ENCODE peak calls at places on chromosomes 13 and 19, in eight cellular contexts. Z is small intestine, Q is stomach, D is BE2C, J is transverse colon, S is tibial artery, C is adrenal gland, G is heart right ventricle. H is an unnamed sample. For H3K9me3, the result is how much of the 10 kb centered on the place peaks cover.

GRCh38 chr19:40365613-40366401 is 17.3 kb downstream of the PLD3 start:
- DNase-seq in S (peak), Q (peak), J (peak), D (peak), C (peak), G (peak), Z (peak), H (peak)

GRCh38 chr13:36915891-36916640 is 4.0 kb downstream of the SMAD9 start:
- DNase-seq in S (no peak), J (no peak), Z (no peak), C (no peak), G (no peak), D (peak), Q (no peak), H (no peak)

GRCh38 chr13:114140909-114141255 is 8.5 kb upstream of the RASA3 start:
- DNase-seq in G (no peak), S (peak), Q (no peak), D (no peak), J (no peak), Z (no peak), C (no peak), H (no peak)

GRCh38 chr19:16615788-16616187 is 12.2 kb downstream of the MED26 start:
- DNase-seq in J (no peak), D (no peak), C (no peak), S (no peak), Q (no peak), G (no peak), Z (no peak), H (no peak)

GRCh38 chr13:103039183-103039582 is 27.0 kb downstream of the SLC10A2 start:
- DNase-seq in G (no peak), D (no peak), Q (no peak), Z (no peak), C (no peak), J (no peak), S (no peak), H (no peak)

GRCh38 chr19:49217382-49217781 is 59.8 kb downstream of the TRPM4 start:
- DNase-seq in C (no peak), S (no peak), Q (no peak), J (no peak), G (peak), Z (no peak), D (no peak), H (no peak)

GRCh38 chr13:49097374-49097773 is 121.7 kb downstream of the FNDC3A start:
- DNase-seq in C (no peak), Z (no peak), Q (no peak), D (peak), J (no peak), S (no peak), G (no peak), H (no peak)

GRCh38 chr13:95317037-95317989 is 16.1 kb upstream of the ABCC4 start:
- DNase-seq in G (no peak), J (no peak), S (no peak), C (no peak), Q (no peak), D (no peak), Z (no peak), H (peak)

GRCh38 chr19:50555447-50556235 is 12.6 kb downstream of the LRRC4B start:
- DNase-seq in C (no peak), Z (no peak), S (no peak), G (peak), D (peak), J (no peak), Q (no peak), H (peak)

GRCh38 chr19:17456127-17456526 is 4.6 kb downstream of the NXNL1 start:
- DNase-seq in G (no peak), Q (no peak), D (no peak), J (no peak), Z (no peak), C (no peak), S (no peak), H (no peak)

GRCh38 chr19:34172661-34173144 is 399 bp downstream of the LSM14A start:
- DNase-seq in J (peak), G (no peak), Z (no peak), Q (no peak), D (no peak), S (no peak), C (no peak), H (peak)

GRCh38 chr19:29505034-29505824 is 20.6 kb upstream of the VSTM2B start:
- DNase-seq in G (no peak), S (peak), C (no peak), J (no peak), Z (no peak), Q (no peak), D (no peak), H (no peak)

GRCh38 chr19:15299568-15300409 is 32.5 kb downstream of the BRD4 start:
- DNase-seq in G (no peak), C (no peak), S (no peak), Z (no peak), Q (no peak), D (no peak), J (no peak), H (no peak)

GRCh38 chr13:46354143-46355087 is 32.6 kb downstream of the RUBCNL start:
- DNase-seq in J (no peak), G (no peak), S (no peak), D (no peak), C (no peak), Z (no peak), Q (no peak), H (no peak)

GRCh38 chr13:33918199-33918932 is 100.4 kb downstream of the RFC3 start:
- DNase-seq in D (no peak), Z (no peak), Q (no peak), G (no peak), S (no peak), C (peak), J (no peak), H (no peak)

GRCh38 chr19:51016798-51017683 is 2.5 kb downstream of the KLK10 start:
- DNase-seq in Q (peak), G (peak), J (peak), D (peak), C (peak), Z (no peak), S (no peak), H (peak)

GRCh38 chr19:52570005-52570861 is at the start of gene ZNF701:
- DNase-seq in S (peak), C (peak), Z (peak), D (peak), J (peak), Q (peak), G (peak), H (peak)

GRCh38 chr13:30114586-30115256 is 192.6 kb downstream of the KATNAL1 start:
- DNase-seq in J (peak), Z (peak), S (peak), C (peak), G (peak), Q (peak), D (peak), H (peak)
- H3K4me3 ChIP-seq in J (peak), Z (peak), S (peak), C (peak), G (peak), Q (peak), D (peak), H (peak)

GRCh38 chr19:5041168-5042038 is 72.5 kb downstream of the KDM4B start:
- DNase-seq in Q (no peak), G (no peak), S (no peak), Z (no peak), D (no peak), J (no peak), C (no peak), H (no peak)

GRCh38 chr19:5045015-5045414 is 76.1 kb downstream of the KDM4B start:
- DNase-seq in S (no peak), Z (no peak), Q (no peak), J (no peak), D (no peak), C (no peak), G (no peak), H (no peak)

GRCh38 chr19:5039642-5040543 is 71.0 kb downstream of the KDM4B start:
- DNase-seq in Z (no peak), C (no peak), J (no peak), G (no peak), Q (no peak), D (no peak), S (no peak), H (no peak)

GRCh38 chr19:5040544-5041167 is 71.7 kb downstream of the KDM4B start:
- DNase-seq in Z (no peak), J (no peak), D (no peak), C (no peak), G (no peak), Q (no peak), S (no peak), H (no peak)

GRCh38 chr19:5042556-5042955 is 73.6 kb downstream of the KDM4B start:
- DNase-seq in C (no peak), G (no peak), Q (no peak), S (no peak), J (no peak), D (no peak), Z (no peak), H (no peak)
- H3K9me3 ChIP-seq in C (under half), G (under half), Q (under half), S (under half), J (under half), D (under half), Z (under half), H (under half)

GRCh38 chr19:9622531-9622930 is 1.5 kb upstream of the ZNF561 start:
- DNase-seq in Z (no peak), S (no peak), D (no peak), J (no peak), Q (no peak), G (no peak), C (no peak), H (no peak)
- H3K4me3 ChIP-seq in Z (no peak), S (no peak), D (no peak), J (no peak), Q (no peak), G (no peak), C (no peak), H (no peak)

GRCh38 chr19:12425501-12426274 is 15.1 kb downstream of the ZNF443 start:
- DNase-seq in Z (no peak), J (no peak), S (no peak), G (no peak), Q (no peak), D (no peak), C (no peak), H (no peak)
- H3K9me3 ChIP-seq in Z (under half), J (under half), S (under half), G (under half), Q (under half), D (under half), C (under half), H (under half)

GRCh38 chr19:11322269-11323024 is 17.0 kb downstream of the RAB3D start:
- DNase-seq in Q (no peak), D (no peak), Z (no peak), J (no peak), G (no peak), C (no peak), S (no peak), H (no peak)
- H3K4me3 ChIP-seq in Q (no peak), D (no peak), Z (no peak), J (no peak), G (no peak), C (no peak), S (no peak), H (no peak)

DNA sequence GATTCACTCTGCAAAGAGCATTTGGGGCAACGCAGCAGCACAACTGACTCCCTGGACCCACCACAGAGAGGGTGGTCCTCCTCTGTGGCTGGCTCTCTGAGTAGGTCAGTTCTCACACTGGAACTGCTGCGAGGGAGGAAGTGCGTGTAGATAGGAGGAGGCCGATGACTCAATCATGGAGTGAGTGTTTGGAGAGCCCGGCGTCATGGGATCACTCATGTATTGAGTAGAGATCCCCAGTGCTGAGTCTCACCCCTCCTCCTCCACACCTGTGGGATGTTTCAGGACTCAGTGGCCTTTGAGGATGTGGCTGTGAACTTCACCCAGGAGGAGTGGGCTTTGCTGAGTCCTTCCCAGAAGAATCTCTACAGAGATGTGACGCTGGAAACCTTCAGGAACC is 8.9 kb downstream of the ZNF101 start:
- DNase-seq in Z (no peak), G (no peak), J (no peak), S (peak), C (peak), D (no peak), Q (no peak), H (peak)
- H3K9me3 ChIP-seq in Z (under half), G (under half), J (under half), S (under half), C (under half), D (under half), Q (under half), H (under half)

DNA sequence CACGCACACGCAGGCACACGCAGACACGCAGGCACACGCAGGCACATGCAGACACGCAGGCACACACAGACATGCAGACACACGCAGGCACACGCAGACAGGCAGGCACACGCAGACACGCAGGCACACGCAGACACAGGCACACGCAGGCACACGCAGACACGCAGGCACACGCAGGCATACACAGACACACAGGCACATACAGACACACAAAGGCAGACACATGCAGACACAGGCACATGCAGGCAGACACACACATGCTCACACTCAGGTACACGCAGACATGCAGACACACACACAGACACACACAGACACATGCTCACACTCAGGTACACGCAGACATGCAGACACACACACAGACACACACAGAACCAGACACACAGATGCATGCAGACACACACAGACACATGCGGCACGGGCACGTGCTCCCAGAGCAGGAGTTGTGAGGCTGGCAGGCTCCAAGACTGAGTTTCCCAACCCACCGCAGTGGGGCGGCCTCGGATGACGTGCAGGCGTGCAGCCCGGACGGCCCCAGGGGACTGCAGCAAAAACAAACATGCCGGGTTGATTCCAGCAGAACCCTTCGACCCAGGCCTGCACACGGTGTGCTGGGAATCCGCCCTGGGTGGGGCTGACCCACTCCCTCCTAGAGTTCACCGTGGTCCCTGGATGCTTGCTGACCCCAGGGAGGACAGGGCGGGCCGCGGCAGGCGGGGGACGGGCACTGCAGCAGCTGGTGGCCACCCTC is 100.0 kb downstream of the GADD45B start:
- DNase-seq in J (peak), C (peak), Q (peak), S (peak), D (peak), Z (peak), G (peak), H (peak)
- H3K4me3 ChIP-seq in J (no peak), C (no peak), Q (no peak), S (no peak), D (no peak), Z (no peak), G (no peak), H (no peak)

H was measured in testis.